ENCODE peak calls at places on chromosomes 16 and 17, in six cellular contexts. R is kidney tubule cell, H is dorsolateral prefrontal cortex, I is T47D, N is substantia nigra, W is right atrium auricular region. E is an unnamed sample.

GRCh38 chr17:70636517-70637133 is 467.3 kb downstream of the KCNJ2 start:
- DNase-seq in R (peak; percentile 45), H (no peak), W (no peak), I (peak; percentile 72), N (no peak), E (no peak)

GRCh38 chr16:15502041-15502725 is 67.8 kb downstream of the BMERB1 start:
- DNase-seq in N (no peak), W (no peak), I (peak; percentile 19), H (peak; percentile 18), R (peak; percentile 90), E (no peak)

GRCh38 chr17:32350662-32351418 is 883 bp downstream of the ZNF207 start:
- DNase-seq in R (peak; percentile 68), H (no peak), I (peak; percentile 62), N (no peak), W (no peak), E (no peak)

GRCh38 chr16:73065617-73066313 is 17.8 kb upstream of the ZFHX3 start:
- DNase-seq in N (no peak), I (no peak), W (no peak), R (no peak), H (no peak), E (no peak)

GRCh38 chr16:18983565-18984424 is at the start of gene TMC7:
- DNase-seq in N (peak; percentile 43), I (peak; percentile 93), H (peak; percentile 95), W (no peak), R (peak; percentile 90), E (peak; percentile 87)

GRCh38 chr17:45020354-45021138 is 30.9 kb downstream of the DCAKD start:
- DNase-seq in N (no peak), W (no peak), R (peak; percentile 51), H (peak; percentile 45), I (no peak), E (no peak)

GRCh38 chr16:78437352-78437968 is 338.0 kb downstream of the WWOX start:
- DNase-seq in I (peak; percentile 55), N (no peak), W (no peak), H (peak; percentile 10), R (peak; percentile 28), E (no peak)

GRCh38 chr17:74165811-74166365 is 37.6 kb upstream of the RPL38 start:
- DNase-seq in W (no peak), R (no peak), H (no peak), N (no peak), I (no peak), E (no peak)

GRCh38 chr16:70699696-70700095 is 13.8 kb upstream of the MTSS2 start:
- DNase-seq in N (no peak), H (no peak), W (no peak), I (no peak), R (no peak), E (no peak)

GRCh38 chr16:11674818-11675560 is 6.7 kb downstream of the SNN start:
- DNase-seq in N (no peak), W (no peak), H (no peak), I (no peak), R (peak; percentile 65), E (no peak)

GRCh38 chr17:1203111-1203966 is 23.6 kb upstream of the ABR start:
- DNase-seq in I (peak; percentile 74), R (peak; percentile 59), W (no peak), H (peak; percentile 75), N (no peak), E (peak; percentile 27)

GRCh38 chr17:20043034-20043433 is 33.9 kb downstream of the SPECC1 start:
- DNase-seq in N (no peak), H (no peak), I (no peak), R (no peak), W (no peak), E (no peak)

GRCh38 chr16:68972008-68972407 is 128.7 kb downstream of the TANGO6 start:
- DNase-seq in R (no peak), W (no peak), N (no peak), H (no peak), I (no peak), E (no peak)

GRCh38 chr17:38908676-38909181 is 16.7 kb upstream of the LASP1NB start:
- DNase-seq in I (peak; percentile 72), W (no peak), N (no peak), H (no peak), R (peak; percentile 35), E (no peak)

GRCh38 chr17:57889892-57890856 is 40.3 kb upstream of the MRPS23 start:
- DNase-seq in I (peak; percentile 95), N (no peak), W (peak; percentile 89), R (peak; percentile 94), H (peak; percentile 45), E (peak; percentile 59)

GRCh38 chr17:41678907-41679739 is 9.6 kb upstream of the EIF1 start:
- DNase-seq in R (peak; percentile 92), W (no peak), I (peak; percentile 36), N (no peak), H (no peak), E (no peak)

GRCh38 chr17:62807812-62808575 is at the start of gene MARCHF10:
- DNase-seq in N (no peak), H (peak; percentile 75), R (peak; percentile 67), W (peak; percentile 30), I (peak; percentile 69), E (no peak)